ENCODE peak calls at places on chromosomes 7 and 10, in seven cellular contexts. P is IMR-90, M is H9, Z is neuronal stem cell, A is mesendoderm, H is H1, X is trophoblast cell. O is an unnamed sample.
A peak's percentile ranks its signal among the peaks of the same experiment; 100 is the strongest.

GRCh38 chr7:135197906-135198655 is 13.2 kb downstream of the WDR91 start:
- DNase-seq in P (peak; percentile 49), M (no peak), Z (no peak), A (no peak), H (no peak), X (peak; percentile 90), O (peak; percentile 7)

GRCh38 chr10:86652361-86653202 is 1.8 kb upstream of the OPN4 start:
- DNase-seq in P (peak; percentile 21), M (peak; percentile 31), Z (no peak), A (no peak), H (no peak), X (no peak), O (no peak)

GRCh38 chr7:83849135-83849534 is 200.2 kb upstream of the SEMA3E start:
- DNase-seq in P (no peak), M (no peak), Z (no peak), A (no peak), H (no peak), X (no peak), O (no peak)

GRCh38 chr7:38232475-38233366 is 40.7 kb downstream of the TARP start:
- DNase-seq in P (peak; percentile 10), M (no peak), Z (no peak), A (peak; percentile 64), H (no peak), X (no peak), O (peak; percentile 20)

GRCh38 chr10:46234431-46235060 is 52.3 kb upstream of the ANTXRL start:
- DNase-seq in P (no peak), M (peak; percentile 21), Z (no peak), A (no peak), H (peak; percentile 41), X (no peak), O (no peak)

GRCh38 chr10:132678436-132679216 is 107.3 kb downstream of the NKX6-2 start:
- DNase-seq in P (no peak), M (peak; percentile 14), Z (no peak), A (no peak), H (no peak), X (no peak), O (no peak)

GRCh38 chr7:106346678-106347217 is 62.0 kb upstream of the NAMPT start:
- DNase-seq in P (peak; percentile 97), M (no peak), Z (no peak), A (no peak), H (no peak), X (peak; percentile 95), O (peak; percentile 98)

GRCh38 chr7:76318488-76319353 is 16.2 kb downstream of the HSPB1 start:
- DNase-seq in P (peak; percentile 89), M (peak; percentile 64), Z (peak; percentile 56), A (peak; percentile 82), H (no peak), X (peak; percentile 90), O (peak; percentile 94)

GRCh38 chr7:98284335-98285036 is 3.0 kb downstream of the BRI3 start:
- DNase-seq in P (peak; percentile 42), M (peak; percentile 43), Z (no peak), A (peak; percentile 73), H (no peak), X (peak; percentile 91), O (peak; percentile 70)

GRCh38 chr7:93921190-93921585 is 347 bp upstream of the GNG11 start:
- DNase-seq in P (no peak), M (no peak), Z (no peak), A (no peak), H (no peak), X (no peak), O (no peak)

GRCh38 chr7:73865738-73866445 is 4.9 kb downstream of the TMEM270 start:
- DNase-seq in P (peak; percentile 63), M (peak; percentile 42), Z (no peak), A (peak; percentile 66), H (peak; percentile 58), X (peak; percentile 63), O (peak; percentile 52)

GRCh38 chr7:101814081-101814995 is 3.1 kb upstream of the CUX1 start:
- DNase-seq in P (peak; percentile 44), M (peak; percentile 75), Z (peak; percentile 63), A (peak; percentile 70), H (peak; percentile 78), X (peak; percentile 60), O (peak; percentile 68)

GRCh38 chr7:50648570-50649169 is 83.5 kb upstream of the DDC start:
- DNase-seq in P (no peak), M (no peak), Z (no peak), A (no peak), H (peak; percentile 26), X (no peak), O (no peak)

GRCh38 chr10:13272164-13272571 is 27.7 kb downstream of the PHYH start:
- DNase-seq in P (peak; percentile 54), M (peak; percentile 39), Z (no peak), A (no peak), H (peak; percentile 52), X (no peak), O (no peak)

GRCh38 chr10:14674376-14675050 is 100.2 kb downstream of the FAM107B start:
- DNase-seq in P (no peak), M (no peak), Z (no peak), A (peak; percentile 16), H (no peak), X (no peak), O (no peak)

GRCh38 chr7:156998988-156999610 is 11.4 kb downstream of the MNX1 start:
- DNase-seq in P (no peak), M (no peak), Z (no peak), A (peak; percentile 20), H (peak; percentile 49), X (no peak), O (no peak)

GRCh38 chr7:41911792-41912191 is 208.9 kb upstream of the INHBA start:
- DNase-seq in P (peak; percentile 95), M (no peak), Z (no peak), A (no peak), H (no peak), X (no peak), O (peak; percentile 32)

GRCh38 chr7:33107136-33108066 is 1.8 kb downstream of the RP9 start:
- DNase-seq in P (peak; percentile 67), M (peak; percentile 77), Z (peak; percentile 38), A (peak; percentile 84), H (peak; percentile 56), X (peak; percentile 21), O (peak; percentile 60)

GRCh38 chr7:99267530-99268360 is 4.9 kb upstream of the MYH16 start:
- DNase-seq in P (peak; percentile 94), M (no peak), Z (no peak), A (no peak), H (no peak), X (no peak), O (peak; percentile 77)

GRCh38 chr10:95447733-95448132 is 113.4 kb downstream of the SORBS1 start:
- DNase-seq in P (no peak), M (no peak), Z (no peak), A (no peak), H (no peak), X (no peak), O (peak; percentile 33)

GRCh38 chr7:52211930-52212329 is 823.5 kb upstream of the POM121L12 start:
- DNase-seq in P (no peak), M (no peak), Z (no peak), A (peak; percentile 53), H (no peak), X (no peak), O (no peak)

GRCh38 chr10:73159038-73159648 is 8.7 kb downstream of the ECD start:
- DNase-seq in P (peak; percentile 55), M (peak; percentile 30), Z (peak; percentile 31), A (peak; percentile 52), H (peak; percentile 60), X (peak; percentile 83), O (peak; percentile 67)

GRCh38 chr7:92837214-92837749 is 909 bp upstream of the CDK6 start:
- DNase-seq in P (peak; percentile 35), M (no peak), Z (no peak), A (no peak), H (no peak), X (peak; percentile 9), O (no peak)

DNA sequence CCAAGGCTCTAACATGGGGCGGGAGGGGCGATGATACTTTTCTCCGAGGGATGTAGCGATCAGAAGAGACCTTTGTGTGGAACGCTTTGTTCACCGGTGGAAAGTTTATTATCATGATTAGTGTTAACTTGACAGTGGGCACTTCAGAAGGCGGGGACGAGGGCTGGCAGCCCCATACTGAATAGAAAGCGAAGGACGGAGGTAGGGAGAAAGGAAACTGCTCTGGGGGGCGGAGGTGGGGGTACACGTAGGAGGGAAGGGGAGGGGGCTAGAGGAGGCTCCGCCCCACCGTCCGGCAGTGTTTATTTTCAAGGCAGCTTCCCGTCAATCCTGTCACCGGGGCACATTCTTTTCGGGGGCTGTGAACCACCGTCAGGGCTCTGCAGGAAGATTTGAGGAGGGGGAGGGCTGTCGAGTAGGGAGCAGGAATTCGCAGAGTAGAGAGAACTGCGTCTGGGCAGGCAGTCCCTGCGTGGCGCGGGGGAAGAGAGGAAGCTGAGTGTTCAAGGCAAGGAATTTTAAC is 9.4 kb upstream of the NKX2-3 start:
- DNase-seq in P (no peak), M (peak; percentile 81), Z (no peak), A (peak; percentile 88), H (peak; percentile 68), X (no peak), O (peak; percentile 84)
- H3K18ac ChIP-seq in P (no peak overlapping the region), M (no peak overlapping the region), Z (no peak overlapping the region), A (no peak overlapping the region), H (peak overlapping the region; percentile 28), X (peak overlapping the region; percentile 49), O (peak overlapping the region; percentile 89)

DNA sequence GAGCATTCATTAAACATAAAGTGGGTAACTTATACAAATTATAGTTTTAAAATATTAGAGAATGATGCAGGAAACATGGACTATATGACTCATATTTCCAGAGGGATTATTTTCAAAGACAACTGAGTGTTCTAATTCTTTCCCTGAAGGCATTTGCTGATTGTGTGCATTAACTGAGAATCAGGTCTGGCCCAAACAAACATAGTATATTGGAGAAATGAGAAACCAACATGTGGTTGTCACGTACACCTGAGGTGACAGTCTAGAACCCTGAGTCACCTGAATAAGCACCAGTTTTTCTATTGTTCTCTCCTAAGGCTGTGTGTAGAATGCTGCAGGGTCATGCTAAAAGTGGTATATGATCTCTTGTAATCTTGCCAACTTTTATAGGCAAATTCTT is 1125.7 kb downstream of the XPNPEP1 start:
- DNase-seq in P (no peak), M (no peak), Z (no peak), A (no peak), H (no peak), X (no peak), O (no peak)
- H2AK5ac ChIP-seq in P (no peak overlapping the region), M (no peak overlapping the region), Z (no peak overlapping the region), A (no peak overlapping the region), H (no peak overlapping the region), X (no peak overlapping the region), O (no peak overlapping the region)

GRCh38 chr7:30162133-30162532 is 27.3 kb downstream of the MTURN start:
- DNase-seq in P (no peak), M (no peak), Z (no peak), A (no peak), H (no peak), X (no peak), O (no peak)
- H3K18ac ChIP-seq in P (no peak overlapping the region), M (no peak overlapping the region), Z (no peak overlapping the region), A (no peak overlapping the region), H (no peak overlapping the region), X (no peak overlapping the region), O (no peak overlapping the region)

GRCh38 chr10:101919026-101919784 is 75.6 kb upstream of the KCNIP2 start:
- DNase-seq in P (no peak), M (no peak), Z (no peak), A (no peak), H (no peak), X (no peak), O (no peak)

GRCh38 chr10:101923212-101923611 is 79.6 kb upstream of the KCNIP2 start:
- DNase-seq in P (no peak), M (no peak), Z (no peak), A (no peak), H (no peak), X (no peak), O (no peak)

GRCh38 chr10:101920497-101920896 is 76.9 kb upstream of the KCNIP2 start:
- DNase-seq in P (no peak), M (no peak), Z (no peak), A (no peak), H (no peak), X (no peak), O (no peak)

GRCh38 chr10:101925027-101925426 is 81.4 kb upstream of the KCNIP2 start:
- DNase-seq in P (no peak), M (no peak), Z (no peak), A (no peak), H (no peak), X (no peak), O (no peak)
- H2AK5ac ChIP-seq in P (no peak overlapping the region), M (no peak overlapping the region), Z (no peak overlapping the region), A (no peak overlapping the region), H (no peak overlapping the region), X (no peak overlapping the region), O (no peak overlapping the region)